ENCODE peak calls at places on chromosomes 11 and 22, in ten cellular contexts. A is dorsolateral prefrontal cortex, P is K562, T is A549, E is spleen, I is tibial nerve, F is PC-3, G is brain microvascular endothelial cell, Y is Peyer's patch, U is Panc1. B is an unnamed sample.

GRCh38 chr11:66002648-66003225 is 434 bp downstream of the BANF1 start:
- DNase-seq in A (peak), P (no peak), T (peak), E (no peak), I (peak), F (peak), G (no peak), Y (no peak), U (no peak), B (peak)

GRCh38 chr22:20495861-20496681 is 476 bp upstream of the KLHL22 start:
- DNase-seq in A (peak), P (peak), T (peak), E (peak), I (peak), F (peak), G (peak), Y (peak), U (peak), B (peak)

GRCh38 chr11:115497303-115497702 is 6.9 kb downstream of the CADM1 start:
- DNase-seq in A (no peak), P (no peak), T (no peak), E (no peak), I (no peak), F (no peak), G (no peak), Y (no peak), U (no peak), B (no peak)

GRCh38 chr11:105862736-105863367 is 159.2 kb downstream of the MSANTD4 start:
- DNase-seq in A (no peak), P (peak), T (no peak), E (no peak), I (no peak), F (peak), G (peak), Y (no peak), U (peak), B (peak)

GRCh38 chr11:64787526-64788320 is 9.4 kb upstream of the SF1 start:
- DNase-seq in A (peak), P (peak), T (peak), E (peak), I (peak), F (peak), G (peak), Y (peak), U (peak), B (peak)

GRCh38 chr11:16749092-16749491 is 10.6 kb downstream of the C11orf58 start:
- DNase-seq in A (no peak), P (no peak), T (no peak), E (no peak), I (no peak), F (no peak), G (no peak), Y (no peak), U (no peak), B (no peak)

GRCh38 chr11:27933992-27934829 is 173.7 kb downstream of the KIF18A start:
- DNase-seq in A (no peak), P (no peak), T (peak), E (no peak), I (no peak), F (peak), G (peak), Y (no peak), U (no peak), B (peak)

GRCh38 chr11:118437046-118437735 is 899 bp downstream of the KMT2A start:
- DNase-seq in A (peak), P (peak), T (peak), E (peak), I (peak), F (peak), G (no peak), Y (peak), U (no peak), B (peak)

GRCh38 chr22:31102441-31103081 is 4.8 kb downstream of the SELENOM start:
- DNase-seq in A (no peak), P (peak), T (no peak), E (peak), I (peak), F (peak), G (peak), Y (peak), U (no peak), B (peak)

GRCh38 chr22:30635273-30636225 is at the start of gene SLC35E4:
- DNase-seq in A (peak), P (peak), T (peak), E (peak), I (peak), F (peak), G (peak), Y (peak), U (no peak), B (peak)

GRCh38 chr11:27910186-27910941 is 197.6 kb downstream of the KIF18A start:
- DNase-seq in A (no peak), P (no peak), T (no peak), E (no peak), I (no peak), F (peak), G (peak), Y (no peak), U (no peak), B (peak)

GRCh38 chr11:105852427-105852826 is 169.6 kb downstream of the MSANTD4 start:
- DNase-seq in A (no peak), P (no peak), T (no peak), E (no peak), I (no peak), F (no peak), G (no peak), Y (no peak), U (no peak), B (no peak)

GRCh38 chr11:68968306-68969255 is 12.2 kb downstream of the MRGPRD start:
- DNase-seq in A (peak), P (no peak), T (no peak), E (peak), I (no peak), F (no peak), G (no peak), Y (peak), U (no peak), B (no peak)
- H3K4me3 ChIP-seq in A (no peak), P (no peak), T (no peak), E (no peak), I (no peak), F (no peak), G (no peak), Y (no peak), U (no peak), B (no peak)

DNA sequence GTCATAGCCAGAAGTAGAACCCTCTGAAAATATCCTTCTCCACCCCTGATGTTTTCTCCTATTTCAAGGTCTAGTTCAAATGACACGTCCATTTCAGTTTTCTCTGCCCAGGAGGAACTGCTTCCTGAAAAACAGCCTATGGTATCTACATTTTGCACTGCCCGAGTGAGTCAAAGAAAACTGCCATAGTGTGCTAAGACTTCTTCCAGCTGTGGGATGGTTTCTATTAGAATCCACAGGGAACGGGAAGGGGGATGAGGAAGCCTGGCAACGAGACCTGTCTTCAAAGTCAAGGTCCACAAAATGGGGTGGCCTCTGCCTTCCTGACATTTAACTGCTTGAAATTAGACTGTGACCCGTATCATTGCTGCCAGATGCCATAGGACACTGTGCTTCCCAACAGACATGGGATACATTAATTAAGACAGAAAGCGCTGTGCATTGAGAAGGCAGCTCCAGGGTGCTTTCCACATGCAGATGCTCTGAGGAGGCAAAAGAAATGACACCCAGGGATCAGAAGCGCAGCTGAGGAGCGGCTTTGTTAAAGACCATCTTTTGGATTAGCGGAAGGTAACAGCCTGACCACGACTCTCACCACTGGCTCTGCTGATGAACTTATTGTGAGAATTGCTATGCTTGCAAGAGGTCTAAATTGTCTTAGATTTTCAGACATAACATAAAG is 39.4 kb upstream of the NUP50 start:
- DNase-seq in A (no peak), P (no peak), T (no peak), E (no peak), I (no peak), F (no peak), G (no peak), Y (no peak), U (no peak), B (peak)
- TF ChIP-seq CTCF in A (no peak), P (no peak), T (no peak), E (no peak), I (no peak), F (no peak), G (no peak), Y (no peak), U (no peak), B (no peak)

DNA sequence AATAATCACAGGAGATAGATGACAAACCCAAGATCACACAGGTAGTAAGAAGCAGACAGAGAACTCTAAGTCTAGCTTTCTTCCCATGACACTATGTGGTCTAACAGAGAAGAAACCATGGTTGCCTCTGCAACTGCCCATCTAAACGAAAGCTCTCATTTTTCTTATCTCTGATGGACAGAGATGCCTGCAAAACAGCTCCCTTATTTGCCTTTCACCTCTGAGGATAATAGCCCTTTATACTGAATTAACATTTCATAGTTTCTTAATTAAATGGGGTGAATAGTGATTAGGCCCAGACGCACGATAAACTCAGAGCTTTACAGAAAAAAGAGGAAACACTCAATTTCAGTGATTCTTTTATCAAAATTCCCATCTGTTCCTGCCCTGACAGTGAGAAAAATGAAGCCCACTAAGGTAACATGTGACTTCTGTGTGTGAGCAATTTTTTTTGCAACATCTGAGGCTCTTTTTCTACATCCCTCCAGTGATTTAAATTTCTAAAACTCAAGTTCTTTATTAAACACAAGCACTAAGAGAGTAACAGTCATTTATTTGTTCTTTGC is 24.6 kb downstream of the OR2AG2 start:
- DNase-seq in A (no peak), P (peak), T (no peak), E (no peak), I (no peak), F (no peak), G (no peak), Y (no peak), U (no peak), B (no peak)
- H3K4me3 ChIP-seq in A (no peak), P (no peak), T (no peak), E (no peak), I (no peak), F (no peak), G (no peak), Y (no peak), U (no peak), B (no peak)

GRCh38 chr11:134689886-134690285 is 277.8 kb upstream of the B3GAT1 start:
- DNase-seq in A (no peak), P (no peak), T (no peak), E (peak), I (no peak), F (no peak), G (no peak), Y (no peak), U (no peak), B (no peak)

GRCh38 chr11:134691985-134692384 is 279.9 kb upstream of the B3GAT1 start:
- DNase-seq in A (no peak), P (no peak), T (no peak), E (no peak), I (no peak), F (peak), G (peak), Y (no peak), U (no peak), B (peak)

GRCh38 chr11:134687548-134687947 is 275.5 kb upstream of the B3GAT1 start:
- DNase-seq in A (no peak), P (no peak), T (no peak), E (no peak), I (no peak), F (no peak), G (no peak), Y (no peak), U (no peak), B (no peak)

GRCh38 chr11:134696455-134696854 is 284.4 kb upstream of the B3GAT1 start:
- DNase-seq in A (no peak), P (no peak), T (no peak), E (no peak), I (no peak), F (no peak), G (no peak), Y (no peak), U (no peak), B (no peak)

GRCh38 chr11:134691474-134691873 is 279.4 kb upstream of the B3GAT1 start:
- DNase-seq in A (no peak), P (no peak), T (no peak), E (no peak), I (no peak), F (no peak), G (no peak), Y (no peak), U (no peak), B (no peak)
- TF ChIP-seq CTCF in A (no peak), P (no peak), T (no peak), E (no peak), I (no peak), F (no peak), G (no peak), Y (no peak), U (no peak), B (no peak)

GRCh38 chr11:67311051-67311555 is 7.8 kb downstream of the SSH3 start:
- DNase-seq in A (no peak), P (no peak), T (no peak), E (peak), I (no peak), F (no peak), G (no peak), Y (no peak), U (no peak), B (no peak)
- H3K4me3 ChIP-seq in A (no peak), P (no peak), T (no peak), E (no peak), I (no peak), F (no peak), G (no peak), Y (no peak), U (no peak), B (no peak)

DNA sequence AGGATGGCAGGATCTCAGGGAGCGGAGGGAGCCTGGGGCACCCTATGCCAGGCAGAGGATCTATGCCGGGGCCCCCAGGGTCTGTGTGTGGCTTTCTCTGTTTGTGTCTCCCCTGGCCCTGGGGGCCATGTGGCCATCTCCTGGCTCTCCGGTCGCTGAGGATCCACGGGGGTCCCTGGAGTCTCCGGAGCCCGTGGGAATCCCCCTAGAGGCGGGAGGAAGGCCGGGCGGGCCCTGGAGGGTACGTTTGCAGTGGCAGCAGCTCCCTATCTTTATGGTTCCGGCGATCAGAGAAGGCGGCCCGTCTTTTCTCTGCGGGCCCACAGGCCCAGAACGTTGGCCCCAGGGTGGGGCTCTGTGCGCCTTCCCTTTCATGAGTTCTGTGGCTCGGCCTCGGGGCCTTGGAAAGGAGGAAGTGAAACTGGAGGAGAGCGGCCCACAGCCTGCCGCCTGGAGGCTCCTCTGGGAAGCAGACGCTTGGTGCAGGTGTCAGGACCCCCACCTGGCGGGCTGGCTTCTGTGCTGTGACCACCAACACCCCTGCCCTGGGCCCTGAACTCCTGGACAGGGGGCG is 82.1 kb downstream of the KCNQ1 start:
- DNase-seq in A (peak), P (peak), T (no peak), E (peak), I (no peak), F (no peak), G (no peak), Y (peak), U (no peak), B (no peak)
- TF ChIP-seq CTCF in A (no peak), P (peak), T (no peak), E (no peak), I (no peak), F (no peak), G (no peak), Y (peak), U (no peak), B (no peak)

GRCh38 chr11:76443254-76443935 is 1.4 kb upstream of the EMSY start:
- DNase-seq in A (no peak), P (peak), T (no peak), E (no peak), I (no peak), F (peak), G (no peak), Y (no peak), U (no peak), B (peak)

GRCh38 chr11:76444384-76445121 is at the start of gene EMSY:
- DNase-seq in A (peak), P (peak), T (peak), E (peak), I (peak), F (peak), G (peak), Y (peak), U (peak), B (peak)

GRCh38 chr11:76445122-76446084 is 585 bp downstream of the EMSY start:
- DNase-seq in A (peak), P (peak), T (peak), E (peak), I (peak), F (peak), G (peak), Y (peak), U (peak), B (peak)

GRCh38 chr11:76448506-76448905 is 3.7 kb downstream of the EMSY start:
- DNase-seq in A (no peak), P (no peak), T (no peak), E (no peak), I (no peak), F (no peak), G (no peak), Y (no peak), U (no peak), B (no peak)

GRCh38 chr11:76444065-76444383 is 794 bp upstream of the EMSY start:
- DNase-seq in A (no peak), P (no peak), T (no peak), E (no peak), I (no peak), F (no peak), G (no peak), Y (no peak), U (no peak), B (no peak)
- H3K4me3 ChIP-seq in A (peak), P (peak), T (peak), E (peak), I (peak), F (peak), G (peak), Y (peak), U (peak), B (peak)

GRCh38 chr11:45852018-45852711 is 4.9 kb downstream of the CRY2 start:
- DNase-seq in A (no peak), P (no peak), T (no peak), E (no peak), I (no peak), F (no peak), G (no peak), Y (no peak), U (no peak), B (no peak)
- TF ChIP-seq CTCF in A (no peak), P (no peak), T (no peak), E (no peak), I (no peak), F (no peak), G (no peak), Y (no peak), U (no peak), B (no peak)